ENCODE peak calls at places on chromosomes 11 and 22, in four cellular contexts. One of them, this sample, is unnamed.
A peak's percentile ranks its signal among the peaks of the same experiment; 100 is the strongest.

GRCh38 chr22:30486661-30487115 is 14.9 kb upstream of the SEC14L3 start:
- DNase-seq in lower lobe of right lung: peak; percentile 42
- DNase-seq in uterus: no peak
- DNase-seq in esophagus muscularis mucosa: no peak
- DNase-seq in this sample: no peak

GRCh38 chr11:110079726-110080125 is 13.5 kb upstream of the ZC3H12C start:
- DNase-seq in esophagus muscularis mucosa: no peak
- DNase-seq in lower lobe of right lung: no peak
- DNase-seq in uterus: no peak
- DNase-seq in this sample: no peak

GRCh38 chr11:69260622-69261021 is 33.3 kb upstream of the MYEOV start:
- DNase-seq in uterus: no peak
- DNase-seq in lower lobe of right lung: no peak
- DNase-seq in esophagus muscularis mucosa: no peak
- DNase-seq in this sample: no peak

GRCh38 chr11:30477061-30477460 is 109.1 kb downstream of the MPPED2 start:
- DNase-seq in lower lobe of right lung: no peak
- DNase-seq in esophagus muscularis mucosa: no peak
- DNase-seq in uterus: no peak
- DNase-seq in this sample: no peak

GRCh38 chr11:45150301-45150700 is 3.9 kb downstream of the PRDM11 start:
- DNase-seq in esophagus muscularis mucosa: no peak
- DNase-seq in lower lobe of right lung: no peak
- DNase-seq in uterus: no peak
- DNase-seq in this sample: no peak

GRCh38 chr11:95142431-95142830 is 52.8 kb downstream of the ENDOD1 start:
- DNase-seq in esophagus muscularis mucosa: no peak
- DNase-seq in uterus: no peak
- DNase-seq in lower lobe of right lung: no peak
- DNase-seq in this sample: no peak

GRCh38 chr11:17403977-17404759 is 15.7 kb upstream of the KCNJ11 start:
- DNase-seq in uterus: no peak
- DNase-seq in lower lobe of right lung: no peak
- DNase-seq in esophagus muscularis mucosa: no peak
- DNase-seq in this sample: no peak

GRCh38 chr11:704189-704798 is 1.7 kb upstream of the EPS8L2 start:
- DNase-seq in lower lobe of right lung: no peak
- DNase-seq in esophagus muscularis mucosa: no peak
- DNase-seq in uterus: no peak
- DNase-seq in this sample: no peak

GRCh38 chr11:8070417-8071101 is 10.5 kb upstream of the TUB start:
- DNase-seq in lower lobe of right lung: no peak
- DNase-seq in esophagus muscularis mucosa: no peak
- DNase-seq in uterus: peak; percentile 22
- DNase-seq in this sample: no peak

GRCh38 chr11:70508231-70508480 is 109.8 kb downstream of the CTTN start:
- DNase-seq in lower lobe of right lung: no peak
- DNase-seq in esophagus muscularis mucosa: no peak
- DNase-seq in uterus: no peak
- DNase-seq in this sample: no peak

GRCh38 chr11:125464266-125464662 is 31.8 kb downstream of the FEZ1 start:
- DNase-seq in uterus: no peak
- DNase-seq in lower lobe of right lung: no peak
- DNase-seq in esophagus muscularis mucosa: no peak
- DNase-seq in this sample: no peak

GRCh38 chr11:59138643-59139042 is 4.0 kb upstream of the FAM111A start:
- DNase-seq in esophagus muscularis mucosa: no peak
- DNase-seq in uterus: no peak
- DNase-seq in lower lobe of right lung: no peak
- DNase-seq in this sample: no peak

GRCh38 chr11:72224587-72225410 is at the start of gene INPPL1:
- DNase-seq in uterus: peak; percentile 63
- DNase-seq in lower lobe of right lung: peak; percentile 73
- DNase-seq in esophagus muscularis mucosa: no peak
- DNase-seq in this sample: peak; percentile 58

GRCh38 chr11:68660066-68660810 is 24.1 kb upstream of the GAL start:
- DNase-seq in lower lobe of right lung: no peak
- DNase-seq in uterus: no peak
- DNase-seq in esophagus muscularis mucosa: no peak
- DNase-seq in this sample: no peak

GRCh38 chr11:3627291-3627690 is 14.5 kb downstream of the ART5 start:
- DNase-seq in lower lobe of right lung: no peak
- DNase-seq in uterus: no peak
- DNase-seq in esophagus muscularis mucosa: no peak
- DNase-seq in this sample: no peak

GRCh38 chr11:72722050-72722748 is 30.0 kb downstream of the ARAP1 start:
- DNase-seq in lower lobe of right lung: peak; percentile 91
- DNase-seq in uterus: peak; percentile 90
- DNase-seq in esophagus muscularis mucosa: peak; percentile 98
- DNase-seq in this sample: peak; percentile 93

GRCh38 chr11:33829430-33830141 is 55.3 kb upstream of the FBXO3 start:
- DNase-seq in lower lobe of right lung: no peak
- DNase-seq in esophagus muscularis mucosa: no peak
- DNase-seq in uterus: peak; percentile 54
- DNase-seq in this sample: peak; percentile 69

GRCh38 chr11:59857444-59858434 is 8.5 kb downstream of the TCN1 start:
- DNase-seq in uterus: no peak
- DNase-seq in lower lobe of right lung: no peak
- DNase-seq in esophagus muscularis mucosa: no peak
- DNase-seq in this sample: no peak

GRCh38 chr11:77418155-77418980 is 55.5 kb downstream of the PAK1 start:
- DNase-seq in uterus: no peak
- DNase-seq in esophagus muscularis mucosa: no peak
- DNase-seq in lower lobe of right lung: no peak
- DNase-seq in this sample: no peak

GRCh38 chr11:12318791-12319733 is 58.3 kb upstream of the PARVA start:
- DNase-seq in uterus: peak; percentile 52
- DNase-seq in lower lobe of right lung: no peak
- DNase-seq in esophagus muscularis mucosa: no peak
- DNase-seq in this sample: no peak

GRCh38 chr11:57761301-57762234 is at the start of gene CTNND1:
- DNase-seq in lower lobe of right lung: peak; percentile 83
- DNase-seq in uterus: peak; percentile 95
- DNase-seq in esophagus muscularis mucosa: peak; percentile 96
- DNase-seq in this sample: peak; percentile 95

GRCh38 chr22:49010086-49010863 is 817.4 kb downstream of the BRD1 start:
- DNase-seq in uterus: no peak
- DNase-seq in lower lobe of right lung: peak; percentile 28
- DNase-seq in esophagus muscularis mucosa: peak; percentile 60
- DNase-seq in this sample: peak; percentile 48

GRCh38 chr11:132734217-132734616 is 798.1 kb downstream of the OPCML start:
- DNase-seq in lower lobe of right lung: no peak
- DNase-seq in uterus: no peak
- DNase-seq in esophagus muscularis mucosa: no peak
- DNase-seq in this sample: no peak

GRCh38 chr11:85316967-85317366 is 310.2 kb downstream of the DLG2 start:
- DNase-seq in lower lobe of right lung: no peak
- DNase-seq in uterus: no peak
- DNase-seq in esophagus muscularis mucosa: no peak
- DNase-seq in this sample: no peak

GRCh38 chr11:43835104-43835503 is 45.5 kb upstream of the ALKBH3 start:
- DNase-seq in lower lobe of right lung: no peak
- DNase-seq in esophagus muscularis mucosa: no peak
- DNase-seq in uterus: no peak
- DNase-seq in this sample: no peak

GRCh38 chr22:47801541-47802245 is 1039.2 kb downstream of the TBC1D22A start:
- DNase-seq in lower lobe of right lung: no peak
- DNase-seq in esophagus muscularis mucosa: no peak
- DNase-seq in uterus: no peak
- DNase-seq in this sample: no peak

GRCh38 chr11:87832216-87832615 is 343.0 kb downstream of the RAB38 start:
- DNase-seq in esophagus muscularis mucosa: no peak
- DNase-seq in lower lobe of right lung: no peak
- DNase-seq in uterus: no peak
- DNase-seq in this sample: no peak

GRCh38 chr22:30221121-30221992 is 25.2 kb downstream of the LIF start:
- DNase-seq in lower lobe of right lung: no peak
- DNase-seq in esophagus muscularis mucosa: no peak
- DNase-seq in uterus: no peak
- DNase-seq in this sample: no peak

GRCh38 chr22:47444746-47445065 is 682.3 kb downstream of the TBC1D22A start:
- DNase-seq in uterus: no peak
- DNase-seq in lower lobe of right lung: no peak
- DNase-seq in esophagus muscularis mucosa: no peak
- DNase-seq in this sample: no peak

GRCh38 chr11:125123947-125124633 is 12.7 kb upstream of the TMEM218 start:
- DNase-seq in esophagus muscularis mucosa: no peak
- DNase-seq in lower lobe of right lung: peak; percentile 74
- DNase-seq in uterus: no peak
- DNase-seq in this sample: peak; percentile 64

GRCh38 chr11:823441-824291 is 4.1 kb upstream of the CRACR2B start:
- DNase-seq in lower lobe of right lung: no peak
- DNase-seq in esophagus muscularis mucosa: no peak
- DNase-seq in uterus: no peak
- DNase-seq in this sample: no peak

GRCh38 chr11:40130427-40130826 is 1329.0 kb downstream of the LRRC4C start:
- DNase-seq in lower lobe of right lung: no peak
- DNase-seq in uterus: no peak
- DNase-seq in esophagus muscularis mucosa: no peak
- DNase-seq in this sample: no peak

GRCh38 chr11:107561688-107562087 is 3.8 kb downstream of the ALKBH8 start:
- DNase-seq in uterus: no peak
- DNase-seq in esophagus muscularis mucosa: no peak
- DNase-seq in lower lobe of right lung: no peak
- DNase-seq in this sample: no peak

GRCh38 chr11:79013509-79013908 is 427.3 kb downstream of the TENM4 start:
- DNase-seq in lower lobe of right lung: no peak
- DNase-seq in uterus: no peak
- DNase-seq in esophagus muscularis mucosa: no peak
- DNase-seq in this sample: no peak

GRCh38 chr11:111797145-111797581 is 31.0 kb upstream of the PPP2R1B start:
- DNase-seq in esophagus muscularis mucosa: no peak
- DNase-seq in uterus: no peak
- DNase-seq in lower lobe of right lung: no peak
- DNase-seq in this sample: no peak
- H3K4me1 ChIP-seq in esophagus muscularis mucosa: no peaks in the 10 kb centered on the region
- H3K4me1 ChIP-seq in uterus: no peaks in the 10 kb centered on the region
- H3K4me1 ChIP-seq in lower lobe of right lung: no peaks in the 10 kb centered on the region
- H3K4me1 ChIP-seq in this sample: no peaks in the 10 kb centered on the region

DNA sequence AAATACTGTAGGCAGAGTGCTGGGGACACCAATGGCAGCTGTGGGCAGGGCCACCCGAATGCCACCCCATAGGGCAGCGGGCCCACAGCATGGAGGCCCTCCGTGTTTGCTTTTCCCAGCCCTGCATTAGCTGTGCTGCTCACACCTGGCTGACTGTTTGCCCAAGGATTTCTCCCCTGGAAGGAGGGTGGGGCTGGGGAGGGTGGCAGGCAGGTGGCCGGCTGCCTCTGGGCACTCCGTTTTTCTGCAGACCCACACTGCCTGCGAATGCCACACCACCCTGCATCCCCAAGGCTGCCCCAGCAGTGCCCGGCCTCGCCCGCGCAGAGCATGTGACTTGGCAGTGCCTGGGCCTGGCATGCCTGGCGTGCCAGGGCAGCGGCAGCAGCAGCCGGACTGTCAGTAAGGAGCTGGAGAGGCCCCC is 19.6 kb downstream of the DAGLA start:
- DNase-seq in esophagus muscularis mucosa: no peak
- DNase-seq in uterus: no peak
- DNase-seq in lower lobe of right lung: no peak
- DNase-seq in this sample: no peak
- H3K4me1 ChIP-seq in esophagus muscularis mucosa: peaks cover 72% of the 10 kb centered on the region
- H3K4me1 ChIP-seq in uterus: no peaks in the 10 kb centered on the region
- H3K4me1 ChIP-seq in lower lobe of right lung: peaks cover 81% of the 10 kb centered on the region
- H3K4me1 ChIP-seq in this sample: peaks cover 73% of the 10 kb centered on the region

GRCh38 chr22:41847300-41847699 is 14.4 kb downstream of the SREBF2 start:
- DNase-seq in esophagus muscularis mucosa: no peak
- DNase-seq in lower lobe of right lung: no peak
- DNase-seq in uterus: no peak
- DNase-seq in this sample: no peak
- H3K4me1 ChIP-seq in esophagus muscularis mucosa: peaks cover 57% of the 10 kb centered on the region
- H3K4me1 ChIP-seq in lower lobe of right lung: peaks cover 53% of the 10 kb centered on the region
- H3K4me1 ChIP-seq in uterus: no peaks in the 10 kb centered on the region
- H3K4me1 ChIP-seq in this sample: no peaks in the 10 kb centered on the region

DNA sequence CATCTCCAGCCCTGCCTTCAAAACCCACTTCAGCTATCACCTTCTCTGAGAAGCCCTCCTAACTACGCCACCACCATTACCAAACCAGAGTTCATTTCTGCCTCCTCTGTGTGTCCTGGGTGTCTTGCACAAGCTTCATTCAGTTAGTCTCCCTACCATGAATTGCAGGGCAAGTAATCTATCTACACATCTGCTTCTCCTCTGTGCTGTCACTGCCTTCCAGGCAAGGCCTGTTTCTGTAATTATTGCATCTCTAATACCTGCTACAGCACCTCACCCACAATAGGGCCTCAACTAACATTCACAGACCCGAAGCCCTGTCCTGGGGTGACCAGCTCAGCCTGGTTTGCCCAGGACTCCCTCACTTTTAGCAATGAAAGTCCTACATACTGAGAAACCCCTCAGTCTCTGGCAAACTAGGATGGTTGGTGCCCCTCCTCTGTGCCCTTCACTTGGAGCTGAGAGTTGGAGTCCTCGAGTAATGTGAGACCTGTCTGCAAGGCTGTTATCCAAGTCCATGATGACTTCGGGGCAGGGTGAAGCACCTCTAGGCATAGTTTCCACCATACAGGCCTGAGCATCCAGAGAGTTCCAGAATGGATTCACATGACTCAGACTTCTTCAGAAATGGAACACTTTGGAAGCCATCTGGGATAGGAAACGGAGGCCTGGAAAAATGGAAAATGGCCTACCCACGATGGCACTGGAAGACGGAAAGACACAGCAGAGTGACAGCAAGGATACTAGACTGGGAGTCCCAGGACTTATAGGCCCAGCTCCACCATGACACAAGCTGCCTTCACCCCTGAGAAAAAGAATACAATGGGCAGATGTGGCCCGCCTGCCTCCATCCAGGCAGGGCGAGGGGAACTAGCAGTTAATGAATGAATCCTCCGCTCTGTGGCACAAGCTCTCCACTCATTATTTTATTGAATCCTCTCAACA is 269.3 kb downstream of the BUD13 start:
- DNase-seq in lower lobe of right lung: no peak
- DNase-seq in esophagus muscularis mucosa: no peak
- DNase-seq in uterus: no peak
- DNase-seq in this sample: no peak
- H3K4me1 ChIP-seq in lower lobe of right lung: no peaks in the 10 kb centered on the region
- H3K4me1 ChIP-seq in esophagus muscularis mucosa: peaks cover 6% of the 10 kb centered on the region
- H3K4me1 ChIP-seq in uterus: no peaks in the 10 kb centered on the region
- H3K4me1 ChIP-seq in this sample: no peaks in the 10 kb centered on the region